ENCODE peak calls at places on chromosome 13, in seven cellular contexts. One of them, this sample, is unnamed.

GRCh38 chr13:31775686-31776085 is 36.4 kb downstream of the RXFP2 start:
- DNase-seq in fibroblast of the aortic adventitia: peak
- DNase-seq in kidney: no peak
- DNase-seq in T-cell: no peak
- DNase-seq in psoas muscle: peak
- DNase-seq in activated naive CD4-positive, alpha-beta T cell: no peak
- DNase-seq in GOT3: no peak
- DNase-seq in this sample: no peak

GRCh38 chr13:106573279-106573831 is 5.4 kb upstream of the ARGLU1 start:
- DNase-seq in activated naive CD4-positive, alpha-beta T cell: no peak
- DNase-seq in T-cell: no peak
- DNase-seq in fibroblast of the aortic adventitia: peak
- DNase-seq in kidney: no peak
- DNase-seq in GOT3: no peak
- DNase-seq in psoas muscle: peak
- DNase-seq in this sample: no peak

GRCh38 chr13:21079761-21080730 is 18.7 kb upstream of the LATS2 start:
- DNase-seq in activated naive CD4-positive, alpha-beta T cell: no peak
- DNase-seq in GOT3: no peak
- DNase-seq in psoas muscle: no peak
- DNase-seq in T-cell: no peak
- DNase-seq in fibroblast of the aortic adventitia: peak
- DNase-seq in kidney: no peak
- DNase-seq in this sample: peak

GRCh38 chr13:97561182-97561581 is 127.2 kb downstream of the RAP2A start:
- DNase-seq in psoas muscle: no peak
- DNase-seq in T-cell: no peak
- DNase-seq in activated naive CD4-positive, alpha-beta T cell: no peak
- DNase-seq in fibroblast of the aortic adventitia: no peak
- DNase-seq in GOT3: no peak
- DNase-seq in kidney: no peak
- DNase-seq in this sample: no peak

GRCh38 chr13:29771247-29771646 is 79.2 kb downstream of the UBL3 start:
- DNase-seq in kidney: no peak
- DNase-seq in activated naive CD4-positive, alpha-beta T cell: no peak
- DNase-seq in T-cell: no peak
- DNase-seq in psoas muscle: no peak
- DNase-seq in GOT3: no peak
- DNase-seq in fibroblast of the aortic adventitia: peak
- DNase-seq in this sample: peak

GRCh38 chr13:27039171-27039701 is 132.4 kb downstream of the USP12 start:
- DNase-seq in psoas muscle: no peak
- DNase-seq in fibroblast of the aortic adventitia: no peak
- DNase-seq in T-cell: no peak
- DNase-seq in kidney: no peak
- DNase-seq in GOT3: no peak
- DNase-seq in activated naive CD4-positive, alpha-beta T cell: no peak
- DNase-seq in this sample: no peak

GRCh38 chr13:108263961-108264360 is 5.6 kb upstream of the TNFSF13B start:
- DNase-seq in fibroblast of the aortic adventitia: no peak
- DNase-seq in psoas muscle: no peak
- DNase-seq in kidney: no peak
- DNase-seq in activated naive CD4-positive, alpha-beta T cell: no peak
- DNase-seq in T-cell: no peak
- DNase-seq in GOT3: no peak
- DNase-seq in this sample: no peak

GRCh38 chr13:27001705-27002104 is 169.9 kb downstream of the USP12 start:
- DNase-seq in psoas muscle: no peak
- DNase-seq in T-cell: no peak
- DNase-seq in fibroblast of the aortic adventitia: no peak
- DNase-seq in activated naive CD4-positive, alpha-beta T cell: no peak
- DNase-seq in GOT3: no peak
- DNase-seq in kidney: no peak
- DNase-seq in this sample: no peak

GRCh38 chr13:110047511-110047910 is 259.4 kb downstream of the COL4A1 start:
- DNase-seq in fibroblast of the aortic adventitia: peak
- DNase-seq in kidney: peak
- DNase-seq in psoas muscle: no peak
- DNase-seq in activated naive CD4-positive, alpha-beta T cell: no peak
- DNase-seq in T-cell: no peak
- DNase-seq in GOT3: no peak
- DNase-seq in this sample: peak

GRCh38 chr13:67736646-67737420 is 506.7 kb upstream of the PCDH9 start:
- DNase-seq in GOT3: no peak
- DNase-seq in activated naive CD4-positive, alpha-beta T cell: no peak
- DNase-seq in fibroblast of the aortic adventitia: peak
- DNase-seq in kidney: no peak
- DNase-seq in T-cell: no peak
- DNase-seq in psoas muscle: no peak
- DNase-seq in this sample: peak

GRCh38 chr13:76764429-76764828 is 121.8 kb downstream of the KCTD12 start:
- DNase-seq in T-cell: no peak
- DNase-seq in kidney: peak
- DNase-seq in GOT3: no peak
- DNase-seq in psoas muscle: peak
- DNase-seq in activated naive CD4-positive, alpha-beta T cell: no peak
- DNase-seq in fibroblast of the aortic adventitia: peak
- DNase-seq in this sample: no peak

GRCh38 chr13:113672002-113672651 is 5.1 kb downstream of the GRK1 start:
- DNase-seq in T-cell: no peak
- DNase-seq in activated naive CD4-positive, alpha-beta T cell: no peak
- DNase-seq in psoas muscle: no peak
- DNase-seq in GOT3: no peak
- DNase-seq in kidney: no peak
- DNase-seq in fibroblast of the aortic adventitia: no peak
- DNase-seq in this sample: no peak

GRCh38 chr13:20608438-20609020 is 41.6 kb downstream of the IFT88 start:
- DNase-seq in fibroblast of the aortic adventitia: peak
- DNase-seq in kidney: no peak
- DNase-seq in activated naive CD4-positive, alpha-beta T cell: no peak
- DNase-seq in psoas muscle: no peak
- DNase-seq in GOT3: no peak
- DNase-seq in T-cell: no peak
- DNase-seq in this sample: no peak

GRCh38 chr13:28935104-28935503 is 115.0 kb downstream of the MTUS2 start:
- DNase-seq in T-cell: no peak
- DNase-seq in activated naive CD4-positive, alpha-beta T cell: no peak
- DNase-seq in psoas muscle: no peak
- DNase-seq in fibroblast of the aortic adventitia: no peak
- DNase-seq in GOT3: no peak
- DNase-seq in kidney: no peak
- DNase-seq in this sample: no peak

GRCh38 chr13:110420626-110421025 is 113.5 kb downstream of the COL4A2 start:
- DNase-seq in T-cell: no peak
- DNase-seq in kidney: no peak
- DNase-seq in psoas muscle: no peak
- DNase-seq in activated naive CD4-positive, alpha-beta T cell: no peak
- DNase-seq in fibroblast of the aortic adventitia: no peak
- DNase-seq in GOT3: no peak
- DNase-seq in this sample: no peak

GRCh38 chr13:40275155-40275554 is 391.3 kb downstream of the FOXO1 start:
- DNase-seq in activated naive CD4-positive, alpha-beta T cell: no peak
- DNase-seq in GOT3: no peak
- DNase-seq in fibroblast of the aortic adventitia: no peak
- DNase-seq in kidney: no peak
- DNase-seq in T-cell: no peak
- DNase-seq in psoas muscle: no peak
- DNase-seq in this sample: no peak

GRCh38 chr13:37446503-37446902 is 152.1 kb downstream of the POSTN start:
- DNase-seq in kidney: no peak
- DNase-seq in fibroblast of the aortic adventitia: peak
- DNase-seq in activated naive CD4-positive, alpha-beta T cell: no peak
- DNase-seq in GOT3: no peak
- DNase-seq in T-cell: no peak
- DNase-seq in psoas muscle: no peak
- DNase-seq in this sample: peak

GRCh38 chr13:24107955-24108614 is 52.4 kb upstream of the SPATA13 start:
- DNase-seq in psoas muscle: no peak
- DNase-seq in fibroblast of the aortic adventitia: no peak
- DNase-seq in GOT3: no peak
- DNase-seq in activated naive CD4-positive, alpha-beta T cell: no peak
- DNase-seq in kidney: no peak
- DNase-seq in T-cell: no peak
- DNase-seq in this sample: no peak

GRCh38 chr13:20775961-20776360 is 2.2 kb upstream of the EEF1AKMT1 start:
- DNase-seq in kidney: no peak
- DNase-seq in GOT3: no peak
- DNase-seq in psoas muscle: no peak
- DNase-seq in fibroblast of the aortic adventitia: no peak
- DNase-seq in activated naive CD4-positive, alpha-beta T cell: no peak
- DNase-seq in T-cell: no peak
- DNase-seq in this sample: no peak

GRCh38 chr13:39273953-39274352 is 235.7 kb downstream of the NHLRC3 start:
- DNase-seq in kidney: no peak
- DNase-seq in psoas muscle: no peak
- DNase-seq in fibroblast of the aortic adventitia: peak
- DNase-seq in T-cell: no peak
- DNase-seq in activated naive CD4-positive, alpha-beta T cell: no peak
- DNase-seq in GOT3: no peak
- DNase-seq in this sample: no peak

GRCh38 chr13:41465215-41465907 is 8.0 kb downstream of the RGCC start:
- DNase-seq in fibroblast of the aortic adventitia: peak
- DNase-seq in T-cell: peak
- DNase-seq in kidney: peak
- DNase-seq in psoas muscle: peak
- DNase-seq in GOT3: no peak
- DNase-seq in activated naive CD4-positive, alpha-beta T cell: peak
- DNase-seq in this sample: peak

GRCh38 chr13:20426766-20427448 is 98.8 kb downstream of the CRYL1 start:
- DNase-seq in activated naive CD4-positive, alpha-beta T cell: no peak
- DNase-seq in fibroblast of the aortic adventitia: peak
- DNase-seq in GOT3: no peak
- DNase-seq in kidney: no peak
- DNase-seq in T-cell: no peak
- DNase-seq in psoas muscle: no peak
- DNase-seq in this sample: no peak

GRCh38 chr13:108993346-108993745 is 363.9 kb downstream of the MYO16 start:
- DNase-seq in activated naive CD4-positive, alpha-beta T cell: no peak
- DNase-seq in kidney: no peak
- DNase-seq in T-cell: no peak
- DNase-seq in psoas muscle: no peak
- DNase-seq in GOT3: no peak
- DNase-seq in fibroblast of the aortic adventitia: no peak
- DNase-seq in this sample: no peak

GRCh38 chr13:33111414-33112110 is 95.3 kb downstream of the KL start:
- DNase-seq in psoas muscle: no peak
- DNase-seq in fibroblast of the aortic adventitia: peak
- DNase-seq in T-cell: no peak
- DNase-seq in GOT3: no peak
- DNase-seq in kidney: no peak
- DNase-seq in activated naive CD4-positive, alpha-beta T cell: no peak
- DNase-seq in this sample: no peak

GRCh38 chr13:21148557-21149258 is 27.6 kb downstream of the SKA3 start:
- DNase-seq in fibroblast of the aortic adventitia: no peak
- DNase-seq in activated naive CD4-positive, alpha-beta T cell: no peak
- DNase-seq in GOT3: no peak
- DNase-seq in kidney: no peak
- DNase-seq in psoas muscle: no peak
- DNase-seq in T-cell: no peak
- DNase-seq in this sample: no peak

GRCh38 chr13:103134271-103134670 is 68.1 kb upstream of the SLC10A2 start:
- DNase-seq in fibroblast of the aortic adventitia: no peak
- DNase-seq in psoas muscle: no peak
- DNase-seq in kidney: no peak
- DNase-seq in GOT3: no peak
- DNase-seq in activated naive CD4-positive, alpha-beta T cell: no peak
- DNase-seq in T-cell: no peak
- DNase-seq in this sample: no peak

GRCh38 chr13:80873589-80873988 is 532.7 kb upstream of the SPRY2 start:
- DNase-seq in GOT3: no peak
- DNase-seq in T-cell: peak
- DNase-seq in fibroblast of the aortic adventitia: no peak
- DNase-seq in kidney: no peak
- DNase-seq in psoas muscle: no peak
- DNase-seq in activated naive CD4-positive, alpha-beta T cell: no peak
- DNase-seq in this sample: no peak

GRCh38 chr13:94569615-94570014 is 26.3 kb downstream of the TGDS start:
- DNase-seq in kidney: no peak
- DNase-seq in psoas muscle: no peak
- DNase-seq in fibroblast of the aortic adventitia: no peak
- DNase-seq in GOT3: no peak
- DNase-seq in T-cell: no peak
- DNase-seq in activated naive CD4-positive, alpha-beta T cell: no peak
- DNase-seq in this sample: no peak

GRCh38 chr13:27372896-27373295 is 51.5 kb upstream of the GTF3A start:
- DNase-seq in activated naive CD4-positive, alpha-beta T cell: no peak
- DNase-seq in psoas muscle: no peak
- DNase-seq in GOT3: no peak
- DNase-seq in fibroblast of the aortic adventitia: no peak
- DNase-seq in kidney: no peak
- DNase-seq in T-cell: no peak
- DNase-seq in this sample: no peak

GRCh38 chr13:35923347-35923746 is 207.8 kb downstream of the DCLK1 start:
- DNase-seq in kidney: no peak
- DNase-seq in activated naive CD4-positive, alpha-beta T cell: no peak
- DNase-seq in GOT3: no peak
- DNase-seq in T-cell: no peak
- DNase-seq in psoas muscle: no peak
- DNase-seq in fibroblast of the aortic adventitia: peak
- DNase-seq in this sample: peak